ENCODE peak calls at places on chromosomes 13 and 19, in seven cellular contexts. I is kidney epithelial cell, S is colonic mucosa, P is dorsolateral prefrontal cortex, M is foreskin fibroblast, N is thoracic aorta, Q is cardiac muscle cell. W is an unnamed sample.

GRCh38 chr19:47713046-47714021 is at the start of gene EHD2:
- DNase-seq in I (no peak), S (peak), P (no peak), M (peak), N (no peak), Q (peak), W (peak)

GRCh38 chr13:73767747-73768315 is 366.4 kb downstream of the KLF12 start:
- DNase-seq in I (no peak), S (peak), P (no peak), M (no peak), N (no peak), Q (no peak), W (no peak)

GRCh38 chr19:43380008-43380407 is 26.5 kb downstream of the CD177 start:
- DNase-seq in I (no peak), S (no peak), P (no peak), M (no peak), N (no peak), Q (peak), W (no peak)

GRCh38 chr19:6714749-6715555 is 5.5 kb downstream of the C3 start:
- DNase-seq in I (no peak), S (no peak), P (no peak), M (no peak), N (no peak), Q (no peak), W (no peak)

GRCh38 chr13:114047358-114047881 is 73.5 kb upstream of the C13orf46 start:
- DNase-seq in I (peak), S (no peak), P (no peak), M (no peak), N (no peak), Q (no peak), W (no peak)

GRCh38 chr13:46179576-46180368 is 2.2 kb downstream of the LCP1 start:
- DNase-seq in I (no peak), S (peak), P (no peak), M (no peak), N (peak), Q (no peak), W (no peak)

GRCh38 chr19:16445238-16446107 is 26.3 kb downstream of the EPS15L1 start:
- DNase-seq in I (no peak), S (no peak), P (no peak), M (peak), N (no peak), Q (no peak), W (no peak)

GRCh38 chr19:48881741-48882657 is 9.8 kb downstream of the PPP1R15A start:
- DNase-seq in I (no peak), S (no peak), P (no peak), M (peak), N (no peak), Q (peak), W (no peak)

GRCh38 chr19:33577947-33578346 is 43.8 kb upstream of the CHST8 start:
- DNase-seq in I (no peak), S (no peak), P (no peak), M (no peak), N (no peak), Q (no peak), W (no peak)

GRCh38 chr19:4391701-4392543 is 8.4 kb downstream of the SH3GL1 start:
- DNase-seq in I (no peak), S (no peak), P (no peak), M (peak), N (no peak), Q (no peak), W (no peak)

GRCh38 chr13:69423844-69424243 is 683.8 kb upstream of the ATXN8OS start:
- DNase-seq in I (no peak), S (no peak), P (no peak), M (no peak), N (no peak), Q (no peak), W (no peak)

GRCh38 chr13:49351871-49352270 is 92.0 kb downstream of the CAB39L start:
- DNase-seq in I (no peak), S (no peak), P (no peak), M (no peak), N (no peak), Q (no peak), W (peak)

GRCh38 chr19:49856574-49857021 is 5.6 kb downstream of the PTOV1 start:
- DNase-seq in I (no peak), S (no peak), P (no peak), M (no peak), N (no peak), Q (no peak), W (no peak)

GRCh38 chr13:105464249-105464648 is 1071.2 kb downstream of the EFNB2 start:
- DNase-seq in I (peak), S (no peak), P (no peak), M (peak), N (no peak), Q (no peak), W (no peak)

GRCh38 chr19:35545855-35546381 is 492 bp downstream of the TMEM147 start:
- DNase-seq in I (no peak), S (peak), P (no peak), M (peak), N (no peak), Q (no peak), W (no peak)

GRCh38 chr13:37364024-37364423 is 234.5 kb downstream of the POSTN start:
- DNase-seq in I (no peak), S (no peak), P (no peak), M (no peak), N (no peak), Q (no peak), W (no peak)

GRCh38 chr13:106561551-106562170 is 6.3 kb downstream of the ARGLU1 start:
- DNase-seq in I (no peak), S (no peak), P (no peak), M (peak), N (no peak), Q (peak), W (no peak)

GRCh38 chr13:72437458-72437857 is 290.0 kb downstream of the MZT1 start:
- DNase-seq in I (peak), S (no peak), P (no peak), M (peak), N (no peak), Q (no peak), W (peak)

GRCh38 chr13:36850790-36851438 is 31.9 kb downstream of the RFXAP start:
- DNase-seq in I (no peak), S (peak), P (no peak), M (no peak), N (no peak), Q (peak), W (no peak)

GRCh38 chr19:40519352-40520322 is 52.8 kb downstream of the SPTBN4 start:
- DNase-seq in I (no peak), S (peak), P (no peak), M (peak), N (no peak), Q (no peak), W (no peak)

GRCh38 chr19:45924891-45925447 is 10.4 kb upstream of the NANOS2 start:
- DNase-seq in I (no peak), S (no peak), P (no peak), M (no peak), N (no peak), Q (no peak), W (no peak)

GRCh38 chr13:113298001-113298945 is 1.2 kb downstream of the LAMP1 start:
- DNase-seq in I (no peak), S (no peak), P (no peak), M (peak), N (no peak), Q (no peak), W (no peak)

GRCh38 chr13:54563286-54563685 is 1534.7 kb downstream of the OLFM4 start:
- DNase-seq in I (no peak), S (no peak), P (no peak), M (no peak), N (no peak), Q (no peak), W (no peak)

GRCh38 chr13:98571955-98572662 is 4.8 kb downstream of the STK24 start:
- DNase-seq in I (no peak), S (peak), P (no peak), M (peak), N (no peak), Q (no peak), W (no peak)

GRCh38 chr19:30425885-30426838 is 54.0 kb downstream of the ZNF536 start:
- DNase-seq in I (no peak), S (no peak), P (no peak), M (no peak), N (no peak), Q (no peak), W (no peak)

GRCh38 chr19:4933528-4933927 is 24.2 kb downstream of the UHRF1 start:
- DNase-seq in I (no peak), S (no peak), P (no peak), M (peak), N (no peak), Q (no peak), W (no peak)

GRCh38 chr13:43185206-43185605 is 161.8 kb downstream of the DNAJC15 start:
- DNase-seq in I (no peak), S (no peak), P (no peak), M (no peak), N (no peak), Q (no peak), W (no peak)

GRCh38 chr13:93745884-93746283 is 519.3 kb downstream of the GPC6 start:
- DNase-seq in I (no peak), S (no peak), P (no peak), M (no peak), N (no peak), Q (no peak), W (no peak)

GRCh38 chr19:52028780-52029123 is 573 bp upstream of the ZNF614 start:
- DNase-seq in I (no peak), S (no peak), P (no peak), M (no peak), N (no peak), Q (no peak), W (no peak)

GRCh38 chr13:100274942-100275506 is 186.1 kb downstream of the PCCA start:
- DNase-seq in I (peak), S (no peak), P (no peak), M (no peak), N (no peak), Q (no peak), W (no peak)

GRCh38 chr13:81745391-81745790 is 1404.5 kb upstream of the SPRY2 start:
- DNase-seq in I (no peak), S (no peak), P (no peak), M (no peak), N (no peak), Q (no peak), W (no peak)

GRCh38 chr13:35475960-35476943 is at the start of gene MAB21L1:
- DNase-seq in I (no peak), S (peak), P (peak), M (peak), N (no peak), Q (peak), W (no peak)

GRCh38 chr13:35478384-35479222 is 2.1 kb upstream of the MAB21L1 start:
- DNase-seq in I (no peak), S (no peak), P (no peak), M (peak), N (no peak), Q (peak), W (no peak)

GRCh38 chr13:35472308-35473008 is 4.0 kb downstream of the MAB21L1 start:
- DNase-seq in I (no peak), S (no peak), P (no peak), M (peak), N (no peak), Q (no peak), W (no peak)

GRCh38 chr13:35474551-35474950 is 1.9 kb downstream of the MAB21L1 start:
- DNase-seq in I (no peak), S (no peak), P (no peak), M (peak), N (no peak), Q (peak), W (no peak)

GRCh38 chr13:35475131-35475959 is 1.1 kb downstream of the MAB21L1 start:
- DNase-seq in I (no peak), S (peak), P (no peak), M (peak), N (no peak), Q (peak), W (no peak)
- H3K4me3 ChIP-seq in I (peak), S (peak), P (peak), M (peak), N (peak), Q (no peak), W (peak)

DNA sequence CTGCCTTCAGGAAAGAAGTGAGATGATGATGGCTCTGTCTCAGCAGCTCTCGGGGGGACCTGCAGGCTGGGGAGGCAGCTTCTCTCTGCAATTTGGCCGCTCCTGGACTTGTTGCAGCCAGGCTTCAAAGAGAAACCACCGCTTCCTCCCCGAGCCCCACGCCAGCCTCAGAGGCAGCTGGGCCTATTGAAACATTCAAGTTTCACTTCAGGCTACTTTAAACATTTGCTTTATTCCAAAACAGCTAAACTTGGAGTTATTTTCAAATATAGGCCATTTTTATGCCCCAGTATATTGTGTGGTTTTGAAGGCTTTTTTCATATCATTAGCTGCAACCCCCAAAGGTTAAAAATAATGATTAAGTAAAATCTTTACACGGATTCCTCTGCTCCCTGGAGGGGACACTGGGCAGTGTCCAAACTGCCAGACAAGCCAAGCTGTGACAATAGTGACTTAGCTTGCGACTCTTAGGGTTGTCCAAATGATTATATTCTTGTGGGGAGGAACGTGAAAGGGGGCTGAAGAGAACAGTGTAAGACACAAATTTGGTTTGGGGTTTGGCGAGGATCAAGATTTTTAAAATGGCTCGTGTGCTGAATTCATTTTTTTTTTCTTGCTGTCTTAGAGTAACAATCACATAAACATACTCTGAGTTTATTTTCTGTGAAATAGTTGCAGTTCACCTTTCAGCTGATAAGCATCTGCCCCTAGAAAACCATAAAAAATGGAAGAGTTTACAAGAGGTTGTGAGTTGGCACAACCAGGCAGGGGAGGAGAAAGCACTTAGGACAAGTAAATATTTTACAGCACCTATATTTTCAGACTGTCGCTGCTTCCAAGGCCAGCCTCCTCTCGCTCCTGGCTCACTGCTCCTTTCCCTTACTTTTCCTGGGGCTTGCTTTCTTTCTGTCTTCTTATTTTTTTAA is 330.6 kb downstream of the DLEU7 start:
- DNase-seq in I (no peak), S (peak), P (peak), M (peak), N (no peak), Q (peak), W (no peak)
- H3K4me3 ChIP-seq in I (no peak), S (peak), P (peak), M (peak), N (peak), Q (no peak), W (peak)

DNA sequence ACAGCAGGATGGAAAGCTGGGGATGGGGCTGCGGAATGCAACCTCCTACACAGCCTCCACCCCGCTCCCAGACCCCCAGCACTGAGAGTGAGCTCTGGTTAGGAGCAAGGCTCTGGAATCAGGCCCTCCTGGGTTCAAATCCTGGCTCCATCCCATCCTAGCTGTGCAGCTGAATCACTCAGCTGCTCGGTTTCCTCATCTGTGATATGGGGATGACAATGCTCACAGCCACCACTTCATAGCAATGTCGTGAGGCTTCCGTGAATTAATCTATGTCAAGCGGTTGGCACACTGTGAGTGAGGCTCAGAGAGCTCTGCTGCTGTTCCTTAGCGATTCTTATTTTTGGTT is 538 bp downstream of the ACP7 start:
- DNase-seq in I (no peak), S (no peak), P (no peak), M (no peak), N (no peak), Q (no peak), W (no peak)
- H3K4me3 ChIP-seq in I (no peak), S (no peak), P (peak), M (no peak), N (no peak), Q (no peak), W (no peak)

GRCh38 chr13:112158961-112159360 is 92.0 kb downstream of the SOX1 start:
- DNase-seq in I (no peak), S (no peak), P (no peak), M (no peak), N (no peak), Q (no peak), W (no peak)
- H3K4me3 ChIP-seq in I (no peak), S (no peak), P (no peak), M (no peak), N (no peak), Q (no peak), W (no peak)

GRCh38 chr19:10553943-10554381 is 10.3 kb downstream of the ATG4D start:
- DNase-seq in I (no peak), S (peak), P (no peak), M (no peak), N (no peak), Q (no peak), W (no peak)

GRCh38 chr19:10551698-10552301 is 8.1 kb downstream of the ATG4D start:
- DNase-seq in I (no peak), S (peak), P (no peak), M (peak), N (no peak), Q (no peak), W (no peak)

GRCh38 chr19:10550336-10550735 is 6.6 kb downstream of the ATG4D start:
- DNase-seq in I (no peak), S (no peak), P (no peak), M (no peak), N (no peak), Q (no peak), W (no peak)

GRCh38 chr19:10553087-10553667 is 9.5 kb downstream of the ATG4D start:
- DNase-seq in I (no peak), S (no peak), P (no peak), M (no peak), N (no peak), Q (no peak), W (no peak)

GRCh38 chr19:10552596-10553053 is 8.9 kb downstream of the ATG4D start:
- DNase-seq in I (no peak), S (peak), P (peak), M (peak), N (no peak), Q (no peak), W (no peak)
- H3K4me3 ChIP-seq in I (no peak), S (no peak), P (no peak), M (no peak), N (no peak), Q (no peak), W (no peak)

GRCh38 chr19:3365447-3366103 is 808 bp upstream of the NFIC start:
- DNase-seq in I (no peak), S (peak), P (no peak), M (peak), N (no peak), Q (no peak), W (no peak)
- H3K4me3 ChIP-seq in I (peak), S (peak), P (peak), M (peak), N (peak), Q (peak), W (peak)

GRCh38 chr13:110303644-110304043 is 3.3 kb downstream of the COL4A1 start:
- DNase-seq in I (no peak), S (no peak), P (no peak), M (no peak), N (no peak), Q (no peak), W (no peak)

GRCh38 chr13:110302986-110303385 is 4.0 kb downstream of the COL4A1 start:
- DNase-seq in I (no peak), S (no peak), P (no peak), M (no peak), N (no peak), Q (no peak), W (no peak)

GRCh38 chr13:110301083-110301482 is 5.9 kb downstream of the COL4A1 start:
- DNase-seq in I (no peak), S (no peak), P (no peak), M (no peak), N (no peak), Q (no peak), W (no peak)

GRCh38 chr13:110301606-110302131 is 5.3 kb downstream of the COL4A1 start:
- DNase-seq in I (no peak), S (no peak), P (no peak), M (peak), N (no peak), Q (no peak), W (peak)

DNA sequence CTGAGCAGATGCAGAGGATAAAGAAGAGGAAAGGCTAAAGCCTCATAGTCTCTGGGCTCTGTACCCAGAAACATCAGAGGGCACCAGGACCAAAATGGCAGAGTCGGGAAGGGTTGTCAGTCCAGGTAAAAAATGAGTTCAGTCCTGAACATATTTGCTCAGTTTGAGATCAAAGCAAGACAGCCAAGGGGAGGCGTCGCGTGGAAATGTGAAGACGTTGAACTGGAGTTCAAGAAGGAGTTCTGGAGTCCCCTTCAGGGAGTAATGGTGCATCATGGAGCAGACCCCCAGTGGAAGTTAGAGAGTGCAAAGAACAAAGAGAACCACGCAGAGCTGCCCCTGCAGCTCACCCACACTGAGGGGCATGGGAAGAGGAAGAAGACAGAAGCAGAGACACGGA is 4.8 kb downstream of the COL4A1 start:
- DNase-seq in I (no peak), S (no peak), P (no peak), M (no peak), N (no peak), Q (no peak), W (no peak)
- H3K4me3 ChIP-seq in I (no peak), S (no peak), P (no peak), M (no peak), N (peak), Q (no peak), W (no peak)

GRCh38 chr19:23913931-23914330 is 755 bp upstream of the ZNF726 start:
- DNase-seq in I (no peak), S (no peak), P (no peak), M (peak), N (no peak), Q (no peak), W (no peak)
- H3K4me3 ChIP-seq in I (no peak), S (peak), P (peak), M (peak), N (peak), Q (no peak), W (no peak)

DNA sequence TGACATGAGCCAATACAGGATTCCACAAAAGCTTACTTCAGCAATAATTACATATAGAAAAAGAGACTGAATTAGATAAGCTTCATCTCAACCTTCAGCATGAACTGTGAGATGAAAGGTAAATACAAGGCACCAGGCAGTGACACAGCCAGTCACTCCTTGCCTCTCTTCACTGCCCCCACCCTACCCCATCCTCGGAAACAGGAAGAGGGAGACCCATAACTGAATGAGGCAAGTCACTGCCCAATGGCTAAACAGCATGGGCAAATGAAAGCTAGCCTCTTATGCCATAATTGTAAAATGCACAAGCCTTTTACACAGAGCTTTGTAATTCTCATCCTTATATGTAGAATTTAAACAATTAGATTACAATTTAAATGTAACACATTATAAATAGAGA is 1.7 kb downstream of the ZNF160 start:
- DNase-seq in I (no peak), S (no peak), P (no peak), M (peak), N (no peak), Q (no peak), W (no peak)
- H3K4me3 ChIP-seq in I (no peak), S (no peak), P (no peak), M (peak), N (peak), Q (peak), W (peak)

W was measured in AG04450.